ENCODE peak calls at places on chromosomes 6 and 20, in eight cellular contexts. X is prostate gland, I is A549, G is breast epithelium, K is H54, P is uterus, B is IMR-90, V is esophagus muscularis mucosa. J is an unnamed sample.

GRCh38 chr6:49764571-49765236 is 20.5 kb upstream of the CRISP3 start:
- DNase-seq in G (no peak), X (no peak), B (no peak), P (no peak), I (no peak), K (no peak), V (no peak), J (no peak)

GRCh38 chr6:45302832-45303231 is 25.3 kb upstream of the RUNX2 start:
- DNase-seq in I (no peak), X (no peak), K (no peak), P (no peak), G (no peak), B (no peak), V (no peak), J (no peak)

GRCh38 chr6:151070666-151071065 is 169.1 kb upstream of the AKAP12 start:
- DNase-seq in B (peak; percentile 92), G (no peak), K (no peak), I (peak; percentile 72), P (no peak), X (no peak), V (peak; percentile 50), J (no peak)

GRCh38 chr6:75727206-75727605 is 21.8 kb upstream of the MYO6 start:
- DNase-seq in B (no peak), P (no peak), I (no peak), X (no peak), V (no peak), G (no peak), K (no peak), J (no peak)

GRCh38 chr20:50295762-50296449 is 105.3 kb downstream of the CEBPB start:
- DNase-seq in G (no peak), K (no peak), P (no peak), I (no peak), V (no peak), X (peak; percentile 29), B (no peak), J (no peak)

GRCh38 chr6:14567031-14567430 is 449.5 kb downstream of the CD83 start:
- DNase-seq in P (no peak), X (no peak), V (no peak), I (peak; percentile 41), B (no peak), K (no peak), G (no peak), J (no peak)

GRCh38 chr20:14634666-14635065 is 297.3 kb upstream of the FLRT3 start:
- DNase-seq in X (no peak), V (no peak), I (no peak), B (no peak), P (no peak), G (no peak), K (no peak), J (no peak)

GRCh38 chr20:25000268-25000801 is 7.8 kb upstream of the APMAP start:
- DNase-seq in G (peak; percentile 90), V (no peak), B (peak; percentile 44), K (peak; percentile 57), X (peak; percentile 97), I (peak; percentile 35), P (peak; percentile 69), J (peak; percentile 86)

GRCh38 chr6:20583447-20583806 is 49.2 kb downstream of the CDKAL1 start:
- DNase-seq in I (no peak), B (no peak), X (no peak), P (no peak), G (no peak), K (no peak), V (no peak), J (no peak)

GRCh38 chr6:5205877-5206840 is 54.6 kb downstream of the LYRM4 start:
- DNase-seq in I (peak; percentile 29), K (peak; percentile 24), V (peak; percentile 94), X (no peak), P (peak; percentile 68), G (peak; percentile 26), B (peak; percentile 64), J (no peak)

GRCh38 chr20:887137-887536 is 29.0 kb downstream of the ANGPT4 start:
- DNase-seq in X (no peak), V (no peak), P (no peak), I (no peak), G (no peak), K (no peak), B (no peak), J (no peak)

GRCh38 chr20:43840382-43841070 is 74.1 kb upstream of the TOX2 start:
- DNase-seq in P (no peak), X (no peak), G (no peak), V (no peak), K (no peak), B (peak; percentile 29), I (peak; percentile 40), J (no peak)

GRCh38 chr6:83758533-83758932 is 49.6 kb upstream of the SNAP91 start:
- DNase-seq in I (no peak), G (no peak), B (no peak), X (no peak), V (no peak), P (no peak), K (no peak), J (no peak)

GRCh38 chr20:62931464-62931863 is 5.2 kb upstream of the DIDO1 start:
- DNase-seq in X (no peak), G (no peak), K (no peak), V (no peak), P (no peak), B (no peak), I (no peak), J (no peak)

GRCh38 chr20:62927128-62927705 is 912 bp upstream of the DIDO1 start:
- DNase-seq in V (no peak), B (no peak), G (no peak), K (no peak), I (no peak), P (no peak), X (no peak), J (no peak)

GRCh38 chr20:62928246-62928939 is 2.1 kb upstream of the DIDO1 start:
- DNase-seq in V (no peak), X (no peak), K (no peak), I (no peak), G (no peak), B (no peak), P (no peak), J (no peak)

GRCh38 chr20:62926229-62927127 is at the start of gene DIDO1:
- DNase-seq in G (peak; percentile 85), V (peak; percentile 93), K (peak; percentile 97), P (peak; percentile 88), B (peak; percentile 77), I (peak; percentile 88), X (peak; percentile 88), J (peak; percentile 95)

GRCh38 chr20:62929051-62929538 is 2.8 kb upstream of the DIDO1 start:
- DNase-seq in V (no peak), K (no peak), I (no peak), P (peak; percentile 62), G (peak; percentile 53), X (peak; percentile 54), B (peak; percentile 58), J (peak; percentile 58)
- TF ChIP-seq POLR2A in V (no peak), K (no peak), I (no peak), P (no peak), G (no peak), X (peak; percentile 42), B (no peak), J (no peak)

GRCh38 chr6:39790772-39791171 is 1.4 kb upstream of the DAAM2 start:
- DNase-seq in K (no peak), B (peak; percentile 68), P (no peak), V (peak; percentile 87), G (no peak), I (no peak), X (no peak), J (no peak)

GRCh38 chr6:39787322-39787721 is 4.9 kb upstream of the DAAM2 start:
- DNase-seq in B (no peak), P (no peak), I (no peak), G (no peak), K (no peak), X (no peak), V (peak; percentile 75), J (no peak)

GRCh38 chr6:39791311-39791710 is 865 bp upstream of the DAAM2 start:
- DNase-seq in K (no peak), V (peak; percentile 70), I (no peak), B (no peak), G (no peak), X (no peak), P (no peak), J (no peak)

GRCh38 chr6:39785281-39785680 is 6.9 kb upstream of the DAAM2 start:
- DNase-seq in V (peak; percentile 37), I (no peak), P (no peak), G (no peak), K (no peak), X (no peak), B (no peak), J (no peak)

DNA sequence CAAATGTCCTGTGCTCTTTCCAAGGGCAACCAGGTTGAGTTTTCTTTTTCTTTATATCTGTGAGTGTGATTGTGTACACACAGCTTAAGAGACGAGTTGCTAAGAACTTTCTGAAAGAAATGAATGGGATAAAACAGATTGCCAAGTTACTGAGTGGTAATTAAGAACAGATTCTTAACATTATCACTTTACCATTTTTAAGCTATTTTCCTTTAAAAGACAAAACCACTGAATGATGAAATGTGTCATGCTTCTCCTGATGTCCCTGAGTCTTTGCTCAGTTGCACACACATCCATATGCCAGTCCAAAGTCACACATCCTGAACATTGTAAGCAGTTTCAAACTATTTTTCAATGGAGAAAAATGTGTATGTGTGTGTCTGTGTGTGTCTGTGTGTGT is 5.5 kb upstream of the DAAM2 start:
- DNase-seq in G (no peak), K (no peak), X (no peak), I (no peak), P (no peak), V (no peak), B (no peak), J (no peak)
- TF ChIP-seq POLR2A in G (no peak), K (no peak), X (no peak), I (no peak), P (no peak), V (no peak), B (no peak), J (no peak)

GRCh38 chr6:53313784-53314382 is 34.9 kb downstream of the ELOVL5 start:
- DNase-seq in V (no peak), G (no peak), I (no peak), X (no peak), K (no peak), P (no peak), B (peak; percentile 48), J (peak; percentile 72)
- TF ChIP-seq POLR2A in V (no peak), G (no peak), I (no peak), X (no peak), K (no peak), P (no peak), B (no peak), J (peak; percentile 18)

GRCh38 chr6:42781546-42781810 is 374 bp upstream of the BICRAL start:
- DNase-seq in P (no peak), I (no peak), V (no peak), G (no peak), B (peak; percentile 30), K (no peak), X (no peak), J (peak; percentile 64)

GRCh38 chr6:42783177-42783875 is 1.5 kb downstream of the BICRAL start:
- DNase-seq in X (peak; percentile 68), I (peak; percentile 70), P (peak; percentile 82), K (peak; percentile 40), G (peak; percentile 62), V (peak; percentile 94), B (peak; percentile 59), J (peak; percentile 94)

GRCh38 chr6:42782689-42783176 is 881 bp downstream of the BICRAL start:
- DNase-seq in B (peak; percentile 90), K (peak; percentile 82), P (peak; percentile 81), V (peak; percentile 93), G (peak; percentile 73), X (peak; percentile 61), I (peak; percentile 82), J (peak; percentile 87)

GRCh38 chr6:42783876-42784738 is 2.3 kb downstream of the BICRAL start:
- DNase-seq in P (no peak), I (no peak), B (no peak), G (no peak), V (peak; percentile 93), K (no peak), X (no peak), J (peak; percentile 41)

GRCh38 chr6:42781811-42782688 is at the start of gene BICRAL:
- DNase-seq in V (no peak), K (peak; percentile 71), B (peak; percentile 83), I (peak; percentile 69), X (peak; percentile 59), P (peak; percentile 68), G (peak; percentile 53), J (peak; percentile 87)
- TF ChIP-seq POLR2A in V (no peak), K (peak; percentile 30), B (no peak), I (peak; percentile 26), X (no peak), P (no peak), G (no peak), J (no peak)